ENCODE peak calls at places on chromosomes 3 and 15, in four cellular contexts. One of them, this sample, is unnamed.
A peak's percentile ranks its signal among the peaks of the same experiment; 100 is the strongest.

GRCh38 chr15:38563723-38564519 is 693 bp downstream of the RASGRP1 start:
- DNase-seq in GM23338: peak; percentile 57
- DNase-seq in HepG2: no peak
- DNase-seq in GM23248: peak; percentile 68
- DNase-seq in this sample: peak; percentile 48

GRCh38 chr15:40416056-40416455 is 10.5 kb downstream of the IVD start:
- DNase-seq in GM23338: no peak
- DNase-seq in HepG2: no peak
- DNase-seq in GM23248: no peak
- DNase-seq in this sample: no peak

GRCh38 chr15:29403778-29404177 is 134.2 kb upstream of the NSMCE3 start:
- DNase-seq in GM23338: peak; percentile 74
- DNase-seq in HepG2: peak; percentile 24
- DNase-seq in GM23248: no peak
- DNase-seq in this sample: no peak

GRCh38 chr3:188646592-188646991 is 492.6 kb downstream of the LPP start:
- DNase-seq in GM23338: no peak
- DNase-seq in HepG2: no peak
- DNase-seq in GM23248: peak; percentile 35
- DNase-seq in this sample: peak; percentile 37

GRCh38 chr3:173865900-173866498 is 468.5 kb downstream of the NLGN1 start:
- DNase-seq in GM23338: peak; percentile 83
- DNase-seq in HepG2: no peak
- DNase-seq in GM23248: no peak
- DNase-seq in this sample: no peak

GRCh38 chr15:39140060-39140604 is 440.7 kb upstream of the THBS1 start:
- DNase-seq in GM23338: peak; percentile 12
- DNase-seq in HepG2: peak; percentile 67
- DNase-seq in GM23248: peak; percentile 84
- DNase-seq in this sample: peak; percentile 100

GRCh38 chr3:168989396-168989795 is 674.1 kb downstream of the MECOM start:
- DNase-seq in GM23338: no peak
- DNase-seq in HepG2: no peak
- DNase-seq in GM23248: peak; percentile 43
- DNase-seq in this sample: peak; percentile 30

GRCh38 chr3:52468336-52468735 is 12.9 kb downstream of the NISCH start:
- DNase-seq in GM23338: no peak
- DNase-seq in HepG2: no peak
- DNase-seq in GM23248: peak; percentile 72
- DNase-seq in this sample: no peak

GRCh38 chr15:74240002-74240568 is 4.0 kb downstream of the CCDC33 start:
- DNase-seq in GM23338: peak; percentile 47
- DNase-seq in HepG2: peak; percentile 40
- DNase-seq in GM23248: peak; percentile 86
- DNase-seq in this sample: peak; percentile 92

GRCh38 chr15:78317145-78317836 is 17.9 kb upstream of the SKIC8 start:
- DNase-seq in GM23338: no peak
- DNase-seq in HepG2: no peak
- DNase-seq in GM23248: peak; percentile 27
- DNase-seq in this sample: no peak

GRCh38 chr3:58143417-58144055 is 67.2 kb downstream of the DNASE1L3 start:
- DNase-seq in GM23338: no peak
- DNase-seq in HepG2: peak; percentile 35
- DNase-seq in GM23248: no peak
- DNase-seq in this sample: no peak

GRCh38 chr15:65089206-65089824 is 12.8 kb downstream of the KBTBD13 start:
- DNase-seq in GM23338: no peak
- DNase-seq in HepG2: peak; percentile 56
- DNase-seq in GM23248: no peak
- DNase-seq in this sample: no peak

GRCh38 chr15:94086360-94086759 is 145.0 kb upstream of the MCTP2 start:
- DNase-seq in GM23338: no peak
- DNase-seq in HepG2: no peak
- DNase-seq in GM23248: peak; percentile 46
- DNase-seq in this sample: no peak

GRCh38 chr3:115660646-115661442 is 37.5 kb downstream of the GAP43 start:
- DNase-seq in GM23338: no peak
- DNase-seq in HepG2: no peak
- DNase-seq in GM23248: no peak
- DNase-seq in this sample: no peak

GRCh38 chr3:101814835-101815234 is 34.5 kb upstream of the NFKBIZ start:
- DNase-seq in GM23338: no peak
- DNase-seq in HepG2: peak; percentile 71
- DNase-seq in GM23248: no peak
- DNase-seq in this sample: no peak

GRCh38 chr15:23447107-23447500 is at the start of gene GOLGA6L2:
- DNase-seq in GM23338: peak; percentile 57
- DNase-seq in HepG2: no peak
- DNase-seq in GM23248: peak; percentile 8
- DNase-seq in this sample: no peak

GRCh38 chr3:146640361-146640760 is 35.2 kb upstream of the PLSCR5 start:
- DNase-seq in GM23338: no peak
- DNase-seq in HepG2: no peak
- DNase-seq in GM23248: no peak
- DNase-seq in this sample: no peak
- H3K79me2 ChIP-seq in GM23338: no peaks in the 10 kb centered on the region
- H3K79me2 ChIP-seq in HepG2: no peaks in the 10 kb centered on the region
- H3K79me2 ChIP-seq in GM23248: no peaks in the 10 kb centered on the region
- H3K79me2 ChIP-seq in this sample: no peaks in the 10 kb centered on the region

DNA sequence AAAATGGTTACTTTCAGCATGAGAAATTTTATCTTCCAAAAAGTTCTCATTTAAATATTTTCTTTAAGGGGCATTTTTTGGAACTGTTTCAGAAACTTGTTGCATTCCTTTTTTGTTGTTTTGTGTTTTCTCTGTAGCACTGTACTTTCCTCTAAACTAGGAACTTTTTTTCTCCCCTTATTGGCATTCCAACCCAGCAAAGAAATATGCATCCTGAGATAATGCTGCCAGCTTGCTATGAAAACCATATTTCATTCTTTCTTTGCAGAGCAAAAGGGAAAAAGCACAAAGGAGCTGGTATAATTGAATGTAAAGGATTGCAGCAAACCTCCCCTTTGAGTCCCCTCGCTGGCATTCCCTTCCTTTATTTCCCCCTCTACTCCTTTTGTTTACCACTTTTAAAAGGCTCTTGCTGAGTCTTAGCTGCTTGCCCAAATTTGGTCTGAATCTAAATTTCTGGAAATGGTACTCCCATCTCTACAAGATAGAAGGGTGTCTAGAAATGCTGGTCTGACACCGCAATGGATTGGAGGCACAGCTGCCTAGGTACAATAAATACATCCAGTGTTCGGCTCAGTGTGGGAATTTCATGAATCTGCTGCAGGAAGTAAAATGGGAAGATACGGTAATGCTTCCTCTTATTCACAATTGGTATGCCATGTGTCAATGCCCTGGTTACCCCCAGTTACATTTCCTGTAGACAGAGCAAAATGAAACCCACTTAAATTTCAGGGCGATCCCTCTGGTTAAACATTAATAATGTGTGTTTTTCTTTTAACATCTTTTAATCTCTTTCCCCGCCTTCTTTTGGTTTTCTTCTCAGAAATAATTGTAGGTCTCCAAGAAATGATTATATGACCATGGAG is 156.6 kb downstream of the MEIS2 start:
- DNase-seq in GM23338: peak; percentile 28
- DNase-seq in HepG2: no peak
- DNase-seq in GM23248: no peak
- DNase-seq in this sample: peak; percentile 81
- H3K27me3 ChIP-seq in GM23338: no peaks in the 10 kb centered on the region
- H3K27me3 ChIP-seq in HepG2: no peaks in the 10 kb centered on the region
- H3K27me3 ChIP-seq in GM23248: no peaks in the 10 kb centered on the region
- H3K27me3 ChIP-seq in this sample: no peaks in the 10 kb centered on the region

DNA sequence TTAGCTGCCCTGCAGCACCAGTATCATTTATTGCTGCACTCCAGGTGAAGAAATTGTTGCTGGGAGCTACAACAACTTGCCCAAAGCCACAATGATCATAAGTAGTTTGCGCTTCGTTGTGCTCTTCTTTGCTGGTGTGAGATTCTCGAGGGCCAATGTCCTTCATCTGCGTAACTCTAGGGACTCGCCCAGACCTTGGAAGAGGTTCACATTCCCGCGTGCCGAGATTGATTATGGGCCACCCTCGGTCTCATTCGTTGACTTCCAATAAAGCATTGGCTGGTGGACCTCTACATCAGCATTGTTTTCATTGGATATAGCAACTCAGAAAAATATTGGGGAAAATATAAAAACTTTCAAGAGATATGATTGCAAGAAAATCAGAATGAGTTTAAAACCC is 424 bp upstream of the PHLDB2 start:
- DNase-seq in GM23338: peak; percentile 33
- DNase-seq in HepG2: no peak
- DNase-seq in GM23248: no peak
- DNase-seq in this sample: no peak
- H3K79me2 ChIP-seq in GM23338: peaks cover 24% of the 10 kb centered on the region
- H3K79me2 ChIP-seq in HepG2: peaks cover 9% of the 10 kb centered on the region
- H3K79me2 ChIP-seq in GM23248: peaks cover 32% of the 10 kb centered on the region
- H3K79me2 ChIP-seq in this sample: peaks cover 35% of the 10 kb centered on the region

GRCh38 chr15:97874139-97874538 is 86.4 kb upstream of the ARRDC4 start:
- DNase-seq in GM23338: no peak
- DNase-seq in HepG2: no peak
- DNase-seq in GM23248: no peak
- DNase-seq in this sample: no peak
- H3K27me3 ChIP-seq in GM23338: no peaks in the 10 kb centered on the region
- H3K27me3 ChIP-seq in HepG2: no peaks in the 10 kb centered on the region
- H3K27me3 ChIP-seq in GM23248: no peaks in the 10 kb centered on the region
- H3K27me3 ChIP-seq in this sample: no peaks in the 10 kb centered on the region

DNA sequence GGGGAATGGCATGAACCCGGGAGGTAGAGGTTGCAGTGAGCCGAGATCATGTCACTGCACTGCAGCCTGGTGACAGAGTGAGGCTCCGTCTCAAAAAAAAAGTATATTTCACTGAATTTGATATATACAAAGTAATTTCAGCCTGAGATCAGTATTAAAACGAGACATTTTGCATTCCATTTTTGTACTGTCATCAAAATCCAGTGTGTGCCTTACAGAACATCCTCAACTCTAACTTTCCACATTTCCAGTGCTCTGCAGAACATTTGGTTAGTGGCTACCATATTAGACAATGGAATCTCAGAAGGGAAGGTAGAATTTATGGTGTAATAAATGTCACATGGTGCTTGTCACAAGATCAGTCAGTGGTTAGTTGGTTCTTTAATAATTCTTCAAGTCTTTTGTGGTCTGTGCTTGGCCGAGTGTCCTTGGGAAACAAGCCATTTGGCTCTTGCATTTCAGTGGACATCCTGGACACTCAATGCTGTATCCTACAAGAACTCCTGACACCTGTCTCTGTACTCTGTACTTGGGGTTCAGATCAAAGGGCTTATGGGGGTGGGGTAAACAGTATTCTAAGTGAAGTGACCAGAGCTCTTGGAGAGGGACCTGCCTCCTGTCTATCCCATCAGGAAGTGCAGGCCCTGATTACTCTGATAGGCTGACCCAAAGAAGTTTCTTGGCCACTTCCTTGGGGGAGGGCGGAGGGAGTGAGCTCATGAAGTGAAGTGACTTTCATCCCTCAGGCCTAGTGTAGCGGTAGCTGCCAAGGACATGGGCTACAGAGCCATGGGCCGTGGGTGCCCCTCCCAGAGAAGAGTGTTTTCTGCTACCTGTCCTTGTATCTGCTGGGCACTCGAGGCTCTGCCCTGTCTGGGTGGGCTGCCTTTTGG is 3.7 kb downstream of the ACVR2B start:
- DNase-seq in GM23338: peak; percentile 33
- DNase-seq in HepG2: no peak
- DNase-seq in GM23248: no peak
- DNase-seq in this sample: no peak
- H3K79me2 ChIP-seq in GM23338: peaks cover 75% of the 10 kb centered on the region
- H3K79me2 ChIP-seq in HepG2: peaks cover 69% of the 10 kb centered on the region
- H3K79me2 ChIP-seq in GM23248: no peaks in the 10 kb centered on the region
- H3K79me2 ChIP-seq in this sample: peaks cover 5% of the 10 kb centered on the region

DNA sequence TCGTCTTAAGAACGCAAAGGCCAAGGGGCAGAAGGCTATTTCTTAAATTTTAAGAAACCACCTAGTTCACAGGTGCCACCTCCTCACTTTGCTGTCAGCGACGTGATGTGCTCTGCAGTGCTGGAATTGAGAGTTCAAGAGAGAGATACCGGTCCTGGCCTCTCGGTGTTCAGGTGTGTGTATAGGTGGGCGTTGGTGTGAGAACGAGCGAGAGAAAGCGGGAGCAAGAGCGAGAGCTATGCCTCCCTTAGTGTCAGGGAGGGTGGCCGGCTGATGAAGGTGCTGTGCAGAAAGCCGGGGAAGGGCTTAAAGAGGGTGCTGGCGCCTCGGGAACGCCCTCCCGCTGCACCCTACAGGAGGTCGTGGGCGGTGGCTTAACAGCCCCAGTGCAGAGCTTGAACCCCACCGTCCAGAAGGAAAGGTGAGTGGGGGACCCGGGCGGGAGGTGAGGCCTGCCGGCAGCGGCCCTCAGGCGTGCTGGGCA is 247.1 kb upstream of the TOPAZ1 start:
- DNase-seq in GM23338: peak; percentile 55
- DNase-seq in HepG2: no peak
- DNase-seq in GM23248: no peak
- DNase-seq in this sample: no peak
- H3K27me3 ChIP-seq in GM23338: peaks cover 82% of the 10 kb centered on the region
- H3K27me3 ChIP-seq in HepG2: peaks cover 52% of the 10 kb centered on the region
- H3K27me3 ChIP-seq in GM23248: peaks cover 78% of the 10 kb centered on the region
- H3K27me3 ChIP-seq in this sample: peaks cover 95% of the 10 kb centered on the region

DNA sequence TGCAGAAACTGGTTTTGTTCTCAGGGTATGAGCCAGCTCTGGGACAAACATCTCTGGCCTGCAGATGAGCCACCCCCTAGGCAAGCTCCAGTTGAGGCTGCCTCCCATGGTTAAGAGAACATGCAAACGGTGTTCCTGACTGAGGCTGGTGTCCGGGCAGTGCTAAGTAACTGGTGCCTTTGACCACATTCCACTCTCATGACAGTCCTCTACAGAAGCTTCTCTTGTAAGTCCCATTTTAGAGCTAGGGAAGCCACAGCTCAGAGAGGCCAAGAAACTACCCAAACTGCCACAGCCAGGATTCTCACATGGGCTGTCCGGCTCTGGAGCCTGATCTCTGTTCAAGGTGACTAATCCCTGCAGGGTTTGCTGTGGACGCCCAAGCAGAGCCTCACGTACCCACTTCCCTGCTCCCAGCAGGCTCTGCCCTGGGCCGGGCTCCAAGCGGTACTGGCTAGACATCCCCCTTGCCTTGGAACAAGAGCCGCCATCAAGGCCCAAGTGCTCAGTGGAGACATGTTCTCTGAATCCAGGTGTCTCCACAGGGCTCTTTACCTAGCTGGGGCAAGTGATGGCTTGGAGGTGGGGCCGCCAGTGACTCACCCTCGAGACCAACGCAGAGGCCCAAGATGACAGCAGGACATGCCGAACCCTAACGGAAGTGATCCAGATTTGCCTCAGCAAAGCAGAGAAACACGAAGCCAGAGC is 24.6 kb downstream of the KLHL25 start:
- DNase-seq in GM23338: no peak
- DNase-seq in HepG2: no peak
- DNase-seq in GM23248: peak; percentile 11
- DNase-seq in this sample: no peak
- H3K79me2 ChIP-seq in GM23338: peaks cover 89% of the 10 kb centered on the region
- H3K79me2 ChIP-seq in HepG2: peaks cover 27% of the 10 kb centered on the region
- H3K79me2 ChIP-seq in GM23248: peaks cover 11% of the 10 kb centered on the region
- H3K79me2 ChIP-seq in this sample: no peaks in the 10 kb centered on the region

GRCh38 chr3:13878711-13879101 is 1.2 kb downstream of the WNT7A start:
- DNase-seq in GM23338: peak; percentile 60
- DNase-seq in HepG2: no peak
- DNase-seq in GM23248: no peak
- DNase-seq in this sample: no peak
- H3K27me3 ChIP-seq in GM23338: peaks cover 84% of the 10 kb centered on the region
- H3K27me3 ChIP-seq in HepG2: peaks cover 71% of the 10 kb centered on the region
- H3K27me3 ChIP-seq in GM23248: peaks cover 70% of the 10 kb centered on the region
- H3K27me3 ChIP-seq in this sample: peaks cover 48% of the 10 kb centered on the region